ENCODE peak calls at places on chromosomes 1 and 21, in five cellular contexts. One of them, this sample, is unnamed.

GRCh38 chr1:15923241-15923640 is 52.7 kb downstream of the ZBTB17 start:
- DNase-seq in fibroblast of the aortic adventitia: peak; percentile 81
- DNase-seq in CD4-positive, alpha-beta T cell: no peak
- DNase-seq in CD14-positive monocyte: no peak
- DNase-seq in RWPE1: peak; percentile 82
- DNase-seq in this sample: no peak

GRCh38 chr1:20710450-20711284 is 7.1 kb downstream of the KIF17 start:
- DNase-seq in fibroblast of the aortic adventitia: no peak
- DNase-seq in CD4-positive, alpha-beta T cell: no peak
- DNase-seq in CD14-positive monocyte: no peak
- DNase-seq in RWPE1: no peak
- DNase-seq in this sample: no peak

GRCh38 chr1:24715658-24716057 is 29.6 kb upstream of the CLIC4 start:
- DNase-seq in fibroblast of the aortic adventitia: no peak
- DNase-seq in CD4-positive, alpha-beta T cell: no peak
- DNase-seq in CD14-positive monocyte: no peak
- DNase-seq in RWPE1: no peak
- DNase-seq in this sample: no peak

GRCh38 chr1:85363526-85363925 is 87.1 kb upstream of the BCL10 start:
- DNase-seq in fibroblast of the aortic adventitia: no peak
- DNase-seq in CD4-positive, alpha-beta T cell: no peak
- DNase-seq in CD14-positive monocyte: no peak
- DNase-seq in RWPE1: no peak
- DNase-seq in this sample: no peak

GRCh38 chr1:219761208-219761860 is 148.4 kb upstream of the ZC3H11B start:
- DNase-seq in fibroblast of the aortic adventitia: no peak
- DNase-seq in CD4-positive, alpha-beta T cell: no peak
- DNase-seq in CD14-positive monocyte: no peak
- DNase-seq in RWPE1: no peak
- DNase-seq in this sample: no peak

GRCh38 chr1:27099904-27100796 is 54.8 kb downstream of the SLC9A1 start:
- DNase-seq in fibroblast of the aortic adventitia: peak; percentile 89
- DNase-seq in CD4-positive, alpha-beta T cell: no peak
- DNase-seq in CD14-positive monocyte: no peak
- DNase-seq in RWPE1: peak; percentile 47
- DNase-seq in this sample: no peak

GRCh38 chr1:38585460-38585859 is 274.1 kb downstream of the RRAGC start:
- DNase-seq in fibroblast of the aortic adventitia: no peak
- DNase-seq in CD4-positive, alpha-beta T cell: no peak
- DNase-seq in CD14-positive monocyte: no peak
- DNase-seq in RWPE1: no peak
- DNase-seq in this sample: no peak

GRCh38 chr1:24905979-24906720 is 23.9 kb downstream of the RUNX3 start:
- DNase-seq in fibroblast of the aortic adventitia: no peak
- DNase-seq in CD4-positive, alpha-beta T cell: peak; percentile 29
- DNase-seq in CD14-positive monocyte: peak; percentile 43
- DNase-seq in RWPE1: no peak
- DNase-seq in this sample: no peak

GRCh38 chr1:187244623-187245022 is 415.9 kb downstream of the PLA2G4A start:
- DNase-seq in fibroblast of the aortic adventitia: no peak
- DNase-seq in CD4-positive, alpha-beta T cell: no peak
- DNase-seq in CD14-positive monocyte: no peak
- DNase-seq in RWPE1: no peak
- DNase-seq in this sample: no peak

GRCh38 chr1:47690341-47691244 is 252.7 kb downstream of the FOXD2 start:
- DNase-seq in fibroblast of the aortic adventitia: no peak
- DNase-seq in CD4-positive, alpha-beta T cell: no peak
- DNase-seq in CD14-positive monocyte: no peak
- DNase-seq in RWPE1: no peak
- DNase-seq in this sample: no peak

GRCh38 chr1:117120774-117121588 is 568 bp downstream of the TRIM45 start:
- DNase-seq in fibroblast of the aortic adventitia: peak; percentile 45
- DNase-seq in CD4-positive, alpha-beta T cell: no peak
- DNase-seq in CD14-positive monocyte: no peak
- DNase-seq in RWPE1: peak; percentile 30
- DNase-seq in this sample: no peak

GRCh38 chr21:42833859-42834729 is 45.2 kb downstream of the WDR4 start:
- DNase-seq in fibroblast of the aortic adventitia: no peak
- DNase-seq in CD4-positive, alpha-beta T cell: peak; percentile 31
- DNase-seq in CD14-positive monocyte: no peak
- DNase-seq in RWPE1: no peak
- DNase-seq in this sample: no peak

GRCh38 chr21:42834730-42835191 is 44.6 kb downstream of the WDR4 start:
- DNase-seq in fibroblast of the aortic adventitia: no peak
- DNase-seq in CD4-positive, alpha-beta T cell: peak; percentile 32
- DNase-seq in CD14-positive monocyte: no peak
- DNase-seq in RWPE1: no peak
- DNase-seq in this sample: no peak

GRCh38 chr21:42835611-42836401 is 43.5 kb downstream of the WDR4 start:
- DNase-seq in fibroblast of the aortic adventitia: no peak
- DNase-seq in CD4-positive, alpha-beta T cell: no peak
- DNase-seq in CD14-positive monocyte: no peak
- DNase-seq in RWPE1: no peak
- DNase-seq in this sample: no peak

GRCh38 chr21:42835211-42835610 is 44.1 kb downstream of the WDR4 start:
- DNase-seq in fibroblast of the aortic adventitia: no peak
- DNase-seq in CD4-positive, alpha-beta T cell: peak; percentile 14
- DNase-seq in CD14-positive monocyte: no peak
- DNase-seq in RWPE1: no peak
- DNase-seq in this sample: no peak

DNA sequence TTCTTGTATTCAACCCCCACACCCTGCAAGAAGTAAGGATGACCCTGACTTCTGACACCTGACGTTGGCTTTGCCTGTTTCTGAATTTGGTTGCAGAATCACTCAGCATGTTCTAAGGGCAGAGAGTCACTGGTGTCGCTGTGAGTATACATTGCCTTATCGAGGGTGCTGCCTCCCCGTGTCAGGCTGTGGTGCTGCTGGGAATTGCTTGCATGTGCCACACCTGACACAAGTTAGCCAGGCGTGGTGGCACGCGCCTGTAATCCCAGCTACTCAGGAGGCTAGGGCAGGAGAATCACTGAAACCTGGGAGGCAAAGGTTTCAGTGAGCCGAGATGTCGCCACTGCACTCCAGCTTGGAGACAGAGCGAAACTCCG is 45.9 kb downstream of the WDR4 start:
- DNase-seq in fibroblast of the aortic adventitia: no peak
- DNase-seq in CD4-positive, alpha-beta T cell: peak; percentile 58
- DNase-seq in CD14-positive monocyte: no peak
- DNase-seq in RWPE1: no peak
- DNase-seq in this sample: no peak
- TF ChIP-seq CTCF in fibroblast of the aortic adventitia: peak; percentile 8
- TF ChIP-seq CTCF in CD4-positive, alpha-beta T cell: peak; percentile 46
- TF ChIP-seq CTCF in CD14-positive monocyte: no peak
- TF ChIP-seq CTCF in RWPE1: no peak
- TF ChIP-seq CTCF in this sample: no peak

GRCh38 chr1:199029855-199030254 is 391.0 kb downstream of the PTPRC start:
- DNase-seq in fibroblast of the aortic adventitia: peak; percentile 27
- DNase-seq in CD4-positive, alpha-beta T cell: no peak
- DNase-seq in CD14-positive monocyte: no peak
- DNase-seq in RWPE1: no peak
- DNase-seq in this sample: no peak
- TF ChIP-seq CTCF in fibroblast of the aortic adventitia: no peak
- TF ChIP-seq CTCF in CD4-positive, alpha-beta T cell: no peak
- TF ChIP-seq CTCF in CD14-positive monocyte: no peak
- TF ChIP-seq CTCF in RWPE1: no peak
- TF ChIP-seq CTCF in this sample: no peak

GRCh38 chr1:43552813-43553212 is 22.1 kb downstream of the PTPRF start:
- DNase-seq in fibroblast of the aortic adventitia: peak; percentile 69
- DNase-seq in CD4-positive, alpha-beta T cell: no peak
- DNase-seq in CD14-positive monocyte: no peak
- DNase-seq in RWPE1: no peak
- DNase-seq in this sample: no peak

GRCh38 chr1:43556772-43557171 is 26.1 kb downstream of the PTPRF start:
- DNase-seq in fibroblast of the aortic adventitia: no peak
- DNase-seq in CD4-positive, alpha-beta T cell: no peak
- DNase-seq in CD14-positive monocyte: no peak
- DNase-seq in RWPE1: no peak
- DNase-seq in this sample: no peak

GRCh38 chr1:43552059-43552742 is 21.5 kb downstream of the PTPRF start:
- DNase-seq in fibroblast of the aortic adventitia: no peak
- DNase-seq in CD4-positive, alpha-beta T cell: no peak
- DNase-seq in CD14-positive monocyte: no peak
- DNase-seq in RWPE1: no peak
- DNase-seq in this sample: no peak

GRCh38 chr1:43551396-43551888 is 20.8 kb downstream of the PTPRF start:
- DNase-seq in fibroblast of the aortic adventitia: no peak
- DNase-seq in CD4-positive, alpha-beta T cell: no peak
- DNase-seq in CD14-positive monocyte: no peak
- DNase-seq in RWPE1: no peak
- DNase-seq in this sample: no peak

GRCh38 chr1:43554444-43554992 is 23.8 kb downstream of the PTPRF start:
- DNase-seq in fibroblast of the aortic adventitia: peak; percentile 57
- DNase-seq in CD4-positive, alpha-beta T cell: no peak
- DNase-seq in CD14-positive monocyte: no peak
- DNase-seq in RWPE1: no peak
- DNase-seq in this sample: no peak
- TF ChIP-seq CTCF in fibroblast of the aortic adventitia: peak; percentile 77
- TF ChIP-seq CTCF in CD4-positive, alpha-beta T cell: peak; percentile 37
- TF ChIP-seq CTCF in CD14-positive monocyte: peak; percentile 17
- TF ChIP-seq CTCF in RWPE1: no peak
- TF ChIP-seq CTCF in this sample: peak; percentile 68

GRCh38 chr1:166884040-166884642 is 8.1 kb upstream of the TADA1 start:
- DNase-seq in fibroblast of the aortic adventitia: peak; percentile 40
- DNase-seq in CD4-positive, alpha-beta T cell: peak; percentile 39
- DNase-seq in CD14-positive monocyte: peak; percentile 50
- DNase-seq in RWPE1: no peak
- DNase-seq in this sample: no peak
- TF ChIP-seq CTCF in fibroblast of the aortic adventitia: peak; percentile 79
- TF ChIP-seq CTCF in CD4-positive, alpha-beta T cell: peak; percentile 45
- TF ChIP-seq CTCF in CD14-positive monocyte: peak; percentile 90
- TF ChIP-seq CTCF in RWPE1: no peak
- TF ChIP-seq CTCF in this sample: peak; percentile 52

DNA sequence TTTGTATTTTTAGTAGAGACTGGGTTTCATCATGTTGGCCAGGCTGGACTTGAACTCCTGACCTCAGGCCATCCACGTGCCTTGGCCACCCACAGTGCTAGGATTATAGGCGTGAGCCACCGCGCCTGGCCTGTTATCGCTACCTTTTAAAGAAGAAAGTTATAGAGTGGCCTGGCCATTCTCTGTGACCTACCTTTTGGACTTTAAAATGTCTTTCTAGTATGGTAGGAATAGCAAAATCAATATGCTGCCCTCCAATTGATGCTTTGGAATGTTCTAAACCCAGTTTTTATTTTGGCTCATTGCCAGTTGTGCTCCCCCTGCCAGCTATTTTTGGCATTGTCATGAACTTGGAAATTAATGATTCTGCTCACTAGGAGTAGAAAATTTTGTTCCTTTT is 19.9 kb downstream of the HIPK1 start:
- DNase-seq in fibroblast of the aortic adventitia: peak; percentile 44
- DNase-seq in CD4-positive, alpha-beta T cell: no peak
- DNase-seq in CD14-positive monocyte: no peak
- DNase-seq in RWPE1: peak; percentile 44
- DNase-seq in this sample: no peak
- TF ChIP-seq CTCF in fibroblast of the aortic adventitia: peak; percentile 46
- TF ChIP-seq CTCF in CD4-positive, alpha-beta T cell: peak; percentile 43
- TF ChIP-seq CTCF in CD14-positive monocyte: peak; percentile 46
- TF ChIP-seq CTCF in RWPE1: peak; percentile 10
- TF ChIP-seq CTCF in this sample: peak; percentile 35

DNA sequence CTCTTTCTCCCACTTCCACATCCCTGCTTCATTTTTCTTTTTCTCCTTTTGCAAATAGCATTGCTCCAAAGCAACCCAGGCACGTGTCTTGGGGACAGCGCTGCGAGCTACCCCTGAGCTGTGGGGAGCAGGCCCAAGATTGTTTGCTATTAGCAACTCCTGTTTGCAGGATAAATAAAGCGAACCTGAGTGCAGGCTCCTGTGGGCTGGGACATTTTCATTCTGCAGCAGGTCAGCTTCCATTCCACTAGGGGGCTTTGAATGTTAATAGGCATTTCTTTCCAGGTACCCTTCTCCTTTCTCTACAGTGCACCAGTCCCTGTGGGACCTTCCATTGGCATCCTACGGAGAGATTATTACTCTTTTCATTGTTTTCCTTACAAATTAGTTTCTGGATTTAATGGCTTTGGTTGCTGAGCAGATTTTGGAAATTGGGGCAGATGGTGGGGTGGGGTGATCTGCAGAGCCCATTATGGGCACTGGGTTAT is 54.0 kb downstream of the OLFML3 start:
- DNase-seq in fibroblast of the aortic adventitia: no peak
- DNase-seq in CD4-positive, alpha-beta T cell: no peak
- DNase-seq in CD14-positive monocyte: no peak
- DNase-seq in RWPE1: peak; percentile 51
- DNase-seq in this sample: no peak
- TF ChIP-seq CTCF in fibroblast of the aortic adventitia: peak; percentile 58
- TF ChIP-seq CTCF in CD4-positive, alpha-beta T cell: peak; percentile 17
- TF ChIP-seq CTCF in CD14-positive monocyte: peak; percentile 65
- TF ChIP-seq CTCF in RWPE1: peak; percentile 30
- TF ChIP-seq CTCF in this sample: peak; percentile 35

DNA sequence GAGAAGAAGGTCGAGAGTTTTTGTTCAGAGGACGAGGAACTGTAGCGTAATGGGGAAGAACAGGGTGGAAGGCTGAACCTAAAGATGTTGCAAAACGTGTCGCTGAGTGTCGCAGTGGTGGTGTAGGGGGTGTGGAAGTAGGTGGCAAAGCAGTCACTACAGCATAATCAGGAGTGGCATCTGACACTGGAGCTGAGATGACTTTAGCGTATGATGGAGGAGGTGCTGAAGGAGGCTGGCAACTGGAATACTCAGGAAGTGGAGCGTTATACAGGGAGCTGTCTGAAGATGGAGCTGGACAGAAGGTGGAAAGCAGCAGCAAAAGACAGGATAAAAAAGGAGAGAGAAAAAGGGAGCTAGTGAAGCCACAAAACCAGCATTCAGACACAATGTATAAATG is 89.9 kb upstream of the LBR start:
- DNase-seq in fibroblast of the aortic adventitia: no peak
- DNase-seq in CD4-positive, alpha-beta T cell: no peak
- DNase-seq in CD14-positive monocyte: no peak
- DNase-seq in RWPE1: no peak
- DNase-seq in this sample: no peak
- TF ChIP-seq CTCF in fibroblast of the aortic adventitia: no peak
- TF ChIP-seq CTCF in CD4-positive, alpha-beta T cell: no peak
- TF ChIP-seq CTCF in CD14-positive monocyte: no peak
- TF ChIP-seq CTCF in RWPE1: no peak
- TF ChIP-seq CTCF in this sample: no peak

DNA sequence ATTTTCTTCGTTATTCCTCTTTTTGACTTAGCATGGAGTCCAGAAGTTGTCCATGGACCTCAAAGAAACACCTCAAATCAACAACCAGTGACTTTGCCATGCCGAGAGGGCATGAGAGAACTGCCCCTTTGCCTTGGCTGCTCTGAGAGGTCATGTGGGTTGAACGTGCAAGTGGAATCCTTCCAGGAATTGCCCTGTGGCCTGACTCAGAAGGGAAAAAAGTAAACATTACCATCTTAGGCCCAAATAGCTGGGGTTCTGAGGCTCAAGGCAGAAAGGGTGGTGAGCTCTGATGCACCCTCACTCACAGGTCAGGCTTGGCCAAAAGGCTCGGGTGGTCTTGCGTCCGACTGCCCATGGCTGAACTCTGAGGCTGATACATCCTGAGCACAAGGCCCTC is 15.1 kb downstream of the STUM start:
- DNase-seq in fibroblast of the aortic adventitia: no peak
- DNase-seq in CD4-positive, alpha-beta T cell: no peak
- DNase-seq in CD14-positive monocyte: no peak
- DNase-seq in RWPE1: no peak
- DNase-seq in this sample: no peak
- TF ChIP-seq CTCF in fibroblast of the aortic adventitia: no peak
- TF ChIP-seq CTCF in CD4-positive, alpha-beta T cell: no peak
- TF ChIP-seq CTCF in CD14-positive monocyte: no peak
- TF ChIP-seq CTCF in RWPE1: no peak
- TF ChIP-seq CTCF in this sample: no peak